ENCODE peak calls at places on chromosomes 5 and 9, in nine cellular contexts. Z is NCI-H1092; H is aorta; X is activated T-helper 1 cell treated with anti-CD3 and anti-CD28 coated beads, Interleukin-12 subunit alpha, Interleukin-12 subunit beta, Interleukin-2, Interleukin-4 antibody, amounts not matched to agents 30 ng/mL and 10 ng/mL and 1 ng/mL, durations not matched to agents 14 hours and 24 hours and 36 hours; T is AG08396; Q is stimulated activated CD8-positive, alpha-beta memory T cell treated with anti-CD3 and anti-CD28 coated beads, Interleukin-2, amount 100 ng/mL, for 1 hour; U is nephron progenitor cell; B is RWPE1; S is activated B cell treated with CpG ODN at 0.5 μM for 24 hours. V is an unnamed sample.

GRCh38 chr9:122133984-122134535 is 25.5 kb downstream of the NDUFA8 start:
- DNase-seq in Z (no peak), H (no peak), X (no peak), T (no peak), Q (no peak), U (no peak), B (no peak), S (no peak), V (no peak)

GRCh38 chr9:79154806-79155205 is 417.0 kb upstream of the TLE4 start:
- DNase-seq in Z (no peak), H (no peak), X (no peak), T (no peak), Q (no peak), U (no peak), B (no peak), S (no peak), V (no peak)

GRCh38 chr9:126554292-126554691 is 59.4 kb upstream of the LMX1B start:
- DNase-seq in Z (no peak), H (no peak), X (no peak), T (no peak), Q (no peak), U (no peak), B (no peak), S (no peak), V (no peak)

GRCh38 chr5:154221371-154221896 is 30.9 kb downstream of the GALNT10 start:
- DNase-seq in Z (no peak), H (no peak), X (peak; percentile 63), T (peak; percentile 48), Q (peak; percentile 34), U (no peak), B (peak; percentile 51), S (no peak), V (peak; percentile 17)

GRCh38 chr5:59763545-59763944 is 130.0 kb downstream of the PDE4D start:
- DNase-seq in Z (no peak), H (no peak), X (no peak), T (no peak), Q (no peak), U (no peak), B (no peak), S (no peak), V (no peak)

GRCh38 chr5:133347039-133347438 is 265.3 kb downstream of the FSTL4 start:
- DNase-seq in Z (no peak), H (no peak), X (no peak), T (no peak), Q (no peak), U (no peak), B (no peak), S (no peak), V (no peak)

GRCh38 chr5:82806513-82806912 is 270.7 kb downstream of the TMEM167A start:
- DNase-seq in Z (no peak), H (no peak), X (no peak), T (no peak), Q (no peak), U (no peak), B (peak; percentile 37), S (no peak), V (no peak)

GRCh38 chr9:89422151-89422918 is 75.6 kb downstream of the SEMA4D start:
- DNase-seq in Z (no peak), H (no peak), X (peak; percentile 70), T (peak; percentile 47), Q (no peak), U (no peak), B (peak; percentile 37), S (no peak), V (no peak)

GRCh38 chr5:176660860-176661641 is 13.8 kb downstream of the TSPAN17 start:
- DNase-seq in Z (peak; percentile 55), H (peak; percentile 91), X (peak; percentile 67), T (peak; percentile 91), Q (peak; percentile 62), U (peak; percentile 87), B (peak; percentile 89), S (peak; percentile 72), V (peak; percentile 81)

GRCh38 chr5:138459311-138459710 is 6.0 kb upstream of the EGR1 start:
- DNase-seq in Z (no peak), H (peak; percentile 81), X (peak; percentile 77), T (no peak), Q (peak; percentile 70), U (no peak), B (no peak), S (peak; percentile 48), V (peak; percentile 71)

GRCh38 chr5:87410941-87411340 is 1.8 kb downstream of the CCNH start:
- DNase-seq in Z (no peak), H (no peak), X (no peak), T (peak; percentile 18), Q (no peak), U (no peak), B (no peak), S (no peak), V (no peak)

GRCh38 chr5:87109749-87110148 is 157.9 kb upstream of the RASA1 start:
- DNase-seq in Z (no peak), H (no peak), X (no peak), T (no peak), Q (no peak), U (no peak), B (no peak), S (no peak), V (no peak)

GRCh38 chr5:115414406-115415142 is 118.1 kb upstream of the CCDC112 start:
- DNase-seq in Z (no peak), H (no peak), X (no peak), T (peak; percentile 83), Q (no peak), U (no peak), B (no peak), S (no peak), V (no peak)

GRCh38 chr9:72300884-72301283 is 64.1 kb downstream of the ZFAND5 start:
- DNase-seq in Z (no peak), H (no peak), X (no peak), T (no peak), Q (no peak), U (no peak), B (no peak), S (no peak), V (no peak)

GRCh38 chr5:4042311-4042710 is 446.7 kb downstream of the IRX1 start:
- DNase-seq in Z (no peak), H (no peak), X (peak; percentile 13), T (no peak), Q (no peak), U (no peak), B (no peak), S (no peak), V (no peak)

GRCh38 chr9:120714846-120715231 is 569 bp upstream of the MEGF9 start:
- DNase-seq in Z (no peak), H (no peak), X (no peak), T (no peak), Q (no peak), U (peak; percentile 27), B (no peak), S (no peak), V (no peak)

GRCh38 chr9:35516481-35516880 is 26.6 kb downstream of the RUSC2 start:
- DNase-seq in Z (no peak), H (no peak), X (no peak), T (peak; percentile 34), Q (no peak), U (no peak), B (peak; percentile 82), S (no peak), V (no peak)